ENCODE peak calls at places on chromosomes 3 and 15, in eight cellular contexts. S is renal cortical epithelial cell, M is mesothelial cell of epicardium, U is A172, T is smooth muscle cell of the brain vasculature, A is head of caudate nucleus, W is thoracic aorta, C is activated T-helper 1 cell treated with Interleukin-2 at 50 U/mL for 16 hours. Z is an unnamed sample.

GRCh38 chr3:123883111-123883510 is 1.0 kb downstream of the MYLK start:
- DNase-seq in S (no peak), M (no peak), U (no peak), T (no peak), A (no peak), W (no peak), C (no peak), Z (no peak)

GRCh38 chr3:57706462-57706861 is 13.6 kb upstream of the DENND6A start:
- DNase-seq in S (peak), M (no peak), U (peak), T (no peak), A (no peak), W (no peak), C (no peak), Z (no peak)

GRCh38 chr3:152258448-152259302 is 10.1 kb upstream of the MBNL1 start:
- DNase-seq in S (peak), M (no peak), U (peak), T (peak), A (no peak), W (peak), C (no peak), Z (no peak)

GRCh38 chr15:95609096-95609495 is 721.4 kb upstream of the NR2F2 start:
- DNase-seq in S (no peak), M (no peak), U (no peak), T (no peak), A (no peak), W (no peak), C (no peak), Z (peak)

GRCh38 chr3:123586131-123586530 is 1.3 kb upstream of the HACD2 start:
- DNase-seq in S (peak), M (no peak), U (peak), T (peak), A (peak), W (no peak), C (no peak), Z (no peak)

GRCh38 chr3:52851348-52851747 is 16.5 kb upstream of the MUSTN1 start:
- DNase-seq in S (peak), M (no peak), U (peak), T (no peak), A (no peak), W (no peak), C (no peak), Z (no peak)

GRCh38 chr3:133254716-133255115 is 145.1 kb upstream of the BFSP2 start:
- DNase-seq in S (no peak), M (no peak), U (no peak), T (no peak), A (no peak), W (no peak), C (no peak), Z (no peak)

GRCh38 chr3:7962244-7962643 is 539.4 kb upstream of the LMCD1 start:
- DNase-seq in S (no peak), M (no peak), U (no peak), T (no peak), A (no peak), W (no peak), C (no peak), Z (no peak)

GRCh38 chr15:50797926-50798325 is 32.4 kb upstream of the SPPL2A start:
- DNase-seq in S (no peak), M (no peak), U (no peak), T (no peak), A (no peak), W (no peak), C (no peak), Z (no peak)

GRCh38 chr15:73844356-73844755 is 29.0 kb upstream of the TBC1D21 start:
- DNase-seq in S (peak), M (no peak), U (peak), T (no peak), A (no peak), W (no peak), C (no peak), Z (no peak)

GRCh38 chr3:122092460-122093165 is 37.5 kb downstream of the CD86 start:
- DNase-seq in S (no peak), M (no peak), U (peak), T (no peak), A (no peak), W (no peak), C (no peak), Z (no peak)

GRCh38 chr15:99074446-99074845 is 30.4 kb upstream of the SYNM start:
- DNase-seq in S (no peak), M (no peak), U (no peak), T (no peak), A (no peak), W (no peak), C (no peak), Z (no peak)

GRCh38 chr3:46098319-46098761 is 71.1 kb upstream of the XCR1 start:
- DNase-seq in S (peak), M (no peak), U (no peak), T (no peak), A (no peak), W (no peak), C (peak), Z (no peak)

GRCh38 chr3:115958531-115958930 is 335.2 kb downstream of the GAP43 start:
- DNase-seq in S (no peak), M (no peak), U (no peak), T (no peak), A (no peak), W (no peak), C (no peak), Z (no peak)

GRCh38 chr3:126745760-126746394 is 41.8 kb downstream of the CHCHD6 start:
- DNase-seq in S (peak), M (no peak), U (peak), T (no peak), A (no peak), W (no peak), C (no peak), Z (no peak)

GRCh38 chr15:77027697-77028450 is 32.9 kb downstream of the PSTPIP1 start:
- DNase-seq in S (no peak), M (peak), U (no peak), T (no peak), A (peak), W (no peak), C (no peak), Z (no peak)

GRCh38 chr3:148791955-148792354 is 35.7 kb upstream of the CPB1 start:
- DNase-seq in S (no peak), M (no peak), U (no peak), T (no peak), A (no peak), W (no peak), C (no peak), Z (no peak)

GRCh38 chr15:48465410-48465809 is 134.2 kb downstream of the DUT start:
- DNase-seq in S (no peak), M (no peak), U (no peak), T (no peak), A (no peak), W (no peak), C (no peak), Z (no peak)

GRCh38 chr3:194579091-194579606 is 54.1 kb downstream of the TMEM44 start:
- DNase-seq in S (no peak), M (no peak), U (peak), T (no peak), A (no peak), W (no peak), C (no peak), Z (no peak)

GRCh38 chr3:40173291-40173710 is 136.2 kb upstream of the EIF1B start:
- DNase-seq in S (no peak), M (no peak), U (no peak), T (no peak), A (peak), W (no peak), C (no peak), Z (peak)

GRCh38 chr15:67130673-67131601 is 65.5 kb downstream of the SMAD3 start:
- DNase-seq in S (peak), M (no peak), U (no peak), T (no peak), A (no peak), W (no peak), C (no peak), Z (no peak)

GRCh38 chr3:186962445-186962844 is 32.1 kb downstream of the ST6GAL1 start:
- DNase-seq in S (no peak), M (no peak), U (no peak), T (no peak), A (no peak), W (no peak), C (no peak), Z (no peak)

GRCh38 chr3:13600950-13601691 is 52.2 kb downstream of the FBLN2 start:
- DNase-seq in S (peak), M (no peak), U (peak), T (peak), A (no peak), W (no peak), C (no peak), Z (no peak)

Z was measured in glomerular endothelial cell.